ENCODE peak calls at places on chromosomes 7 and 10, in four cellular contexts. C is GM23338, P is breast epithelium, U is suprapubic skin. Q is an unnamed sample.

GRCh38 chr7:348962-349755 is 59.2 kb downstream of the FOXL3 start:
- DNase-seq in C (no peak), P (no peak), U (no peak), Q (no peak)

GRCh38 chr7:36400606-36401005 is 10.9 kb downstream of the ANLN start:
- DNase-seq in P (no peak), U (no peak), C (peak), Q (no peak)

GRCh38 chr7:72405389-72405788 is 6.7 kb downstream of the CALN1 start:
- DNase-seq in C (no peak), P (no peak), U (no peak), Q (no peak)

GRCh38 chr10:49595003-49595712 is 15.0 kb upstream of the SLC18A3 start:
- DNase-seq in C (no peak), U (no peak), P (no peak), Q (no peak)

GRCh38 chr10:122254831-122255230 is 16.3 kb upstream of the BTBD16 start:
- DNase-seq in P (no peak), U (peak), C (no peak), Q (no peak)

GRCh38 chr10:73865459-73866442 is 8.6 kb downstream of the CAMK2G start:
- DNase-seq in C (no peak), P (no peak), U (no peak), Q (peak)

GRCh38 chr7:156614434-156615264 is 25.9 kb upstream of the RNF32 start:
- DNase-seq in C (no peak), P (no peak), U (no peak), Q (no peak)

GRCh38 chr7:128444242-128444641 is 11.4 kb upstream of the HILPDA start:
- DNase-seq in U (no peak), P (peak), C (no peak), Q (no peak)

GRCh38 chr7:128783143-128783799 is 7.7 kb upstream of the OPN1SW start:
- DNase-seq in C (peak), U (no peak), P (no peak), Q (no peak)

GRCh38 chr7:116981887-116982430 is 28.7 kb downstream of the ST7 start:
- DNase-seq in C (no peak), U (no peak), P (no peak), Q (no peak)

GRCh38 chr7:17408245-17408903 is 109.9 kb downstream of the AHR start:
- DNase-seq in C (no peak), U (no peak), P (peak), Q (no peak)

GRCh38 chr10:77301305-77301730 is 336.3 kb downstream of the KCNMA1 start:
- DNase-seq in P (no peak), C (no peak), U (no peak), Q (no peak)

GRCh38 chr7:90512841-90513254 is 43.4 kb downstream of the PTTG1IP2 start:
- DNase-seq in U (no peak), C (no peak), P (no peak), Q (no peak)

GRCh38 chr10:12872577-12872976 is 128.9 kb downstream of the CCDC3 start:
- DNase-seq in C (no peak), P (no peak), U (no peak), Q (no peak)

GRCh38 chr7:13749666-13750065 is 239.8 kb downstream of the ETV1 start:
- DNase-seq in C (no peak), U (no peak), P (no peak), Q (no peak)

GRCh38 chr7:86747698-86748097 is 104.0 kb downstream of the GRM3 start:
- DNase-seq in U (no peak), P (no peak), C (peak), Q (no peak)

GRCh38 chr7:108584211-108584610 is 14.5 kb downstream of the DNAJB9 start:
- DNase-seq in U (no peak), C (no peak), P (no peak), Q (no peak)

GRCh38 chr10:99966306-99966705 is 43.4 kb downstream of the DNMBP start:
- DNase-seq in U (no peak), P (no peak), C (no peak), Q (no peak)

GRCh38 chr10:119516381-119517234 is 25.9 kb downstream of the RGS10 start:
- DNase-seq in U (no peak), P (no peak), C (no peak), Q (peak)

GRCh38 chr7:149625339-149625946 is 127.8 kb upstream of the ZNF746 start:
- DNase-seq in C (peak), U (no peak), P (peak), Q (peak)

GRCh38 chr10:1938317-1938716 is 201.0 kb upstream of the ADARB2 start:
- DNase-seq in U (no peak), C (no peak), P (no peak), Q (no peak)

GRCh38 chr10:13944901-13945300 is 358.1 kb downstream of the PRPF18 start:
- DNase-seq in C (no peak), P (no peak), U (no peak), Q (no peak)

GRCh38 chr10:88297103-88297502 is 286.0 kb downstream of the RNLS start:
- DNase-seq in C (no peak), U (no peak), P (no peak), Q (no peak)

GRCh38 chr10:83654689-83655088 is 484.6 kb upstream of the GHITM start:
- DNase-seq in C (no peak), P (no peak), U (no peak), Q (no peak)

GRCh38 chr10:12507165-12507870 is 158.0 kb downstream of the CAMK1D start:
- DNase-seq in U (peak), P (no peak), C (no peak), Q (no peak)

GRCh38 chr10:70599791-70600190 is 2.8 kb downstream of the PRF1 start:
- DNase-seq in C (no peak), P (no peak), U (no peak), Q (no peak)

GRCh38 chr7:42645906-42646305 is 266.0 kb downstream of the C7orf25 start:
- DNase-seq in U (no peak), P (no peak), C (no peak), Q (no peak)

GRCh38 chr7:128243273-128243672 is 2.2 kb downstream of the LEP start:
- DNase-seq in U (no peak), P (no peak), C (no peak), Q (no peak)

DNA sequence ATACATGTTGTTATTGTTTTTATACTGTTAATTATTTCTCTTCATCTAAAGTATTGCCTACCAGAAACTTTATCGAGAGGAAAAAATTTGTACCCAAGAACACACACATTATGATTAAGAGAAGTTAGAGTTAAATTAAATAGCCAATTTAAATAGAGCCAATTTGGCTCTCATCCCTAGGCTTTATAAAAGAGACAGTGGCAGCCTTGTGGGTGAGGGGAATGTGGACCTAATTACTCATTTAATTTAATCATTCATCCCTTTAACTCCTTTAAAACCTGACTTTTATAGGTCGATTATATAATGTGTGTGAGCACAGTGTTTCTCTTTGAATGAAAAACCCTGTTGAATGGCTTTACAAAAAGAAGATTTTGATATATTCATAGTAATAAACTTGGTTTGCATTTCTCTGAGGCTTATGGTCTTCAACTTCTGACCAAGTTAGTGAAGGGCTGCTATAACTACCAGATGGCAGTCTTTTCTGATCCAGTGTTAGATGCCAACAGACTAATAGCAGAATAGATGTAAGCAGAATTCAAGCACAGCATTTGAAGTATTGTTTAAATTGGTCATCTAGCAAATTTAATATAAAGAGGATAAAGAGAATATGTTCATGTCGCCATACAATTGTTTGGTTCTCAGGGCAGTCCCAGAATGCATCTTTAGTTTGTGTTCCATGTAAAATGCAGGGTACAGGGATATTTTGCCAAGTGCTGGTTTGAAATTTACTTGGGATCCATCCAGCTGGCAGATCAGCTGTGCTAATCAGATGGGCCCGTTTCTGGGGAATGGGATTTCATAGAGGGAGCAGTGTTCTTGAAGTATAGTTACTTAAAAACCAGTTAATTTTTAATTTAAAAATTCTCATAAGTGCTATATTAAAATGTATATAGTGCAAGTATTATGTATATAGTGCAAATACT is 25.3 kb downstream of the ADD3 start:
- DNase-seq in U (no peak), C (no peak), P (no peak), Q (no peak)
- TF ChIP-seq POLR2AphosphoS5 in U (no peak), C (no peak), P (no peak), Q (no peak)

GRCh38 chr10:113960617-113961260 is 82.9 kb upstream of the ADRB1 start:
- DNase-seq in P (no peak), C (peak), U (no peak), Q (no peak)
- TF ChIP-seq POLR2AphosphoS5 in P (no peak), C (no peak), U (no peak), Q (no peak)

GRCh38 chr10:21688870-21689269 is 154.8 kb downstream of the MLLT10 start:
- DNase-seq in C (no peak), U (no peak), P (no peak), Q (no peak)

GRCh38 chr10:21687197-21687993 is 153.4 kb downstream of the MLLT10 start:
- DNase-seq in P (no peak), U (no peak), C (no peak), Q (no peak)

GRCh38 chr10:21692909-21693308 is 158.9 kb downstream of the MLLT10 start:
- DNase-seq in U (no peak), C (no peak), P (no peak), Q (no peak)

GRCh38 chr10:21689881-21690280 is 155.8 kb downstream of the MLLT10 start:
- DNase-seq in C (no peak), U (no peak), P (no peak), Q (no peak)

GRCh38 chr10:21687994-21688301 is 153.9 kb downstream of the MLLT10 start:
- DNase-seq in U (no peak), P (no peak), C (no peak), Q (no peak)
- TF ChIP-seq POLR2AphosphoS5 in U (no peak), P (no peak), C (no peak), Q (no peak)

GRCh38 chr7:40234666-40235065 is 99.9 kb downstream of the SUGCT start:
- DNase-seq in C (no peak), U (no peak), P (no peak), Q (no peak)

GRCh38 chr7:40237731-40238130 is 102.9 kb downstream of the SUGCT start:
- DNase-seq in C (no peak), U (no peak), P (no peak), Q (no peak)

GRCh38 chr7:40232242-40232929 is 97.6 kb downstream of the SUGCT start:
- DNase-seq in U (no peak), C (peak), P (no peak), Q (no peak)

GRCh38 chr7:40231796-40232195 is 97.0 kb downstream of the SUGCT start:
- DNase-seq in U (no peak), P (no peak), C (no peak), Q (no peak)

GRCh38 chr7:40234046-40234445 is 99.2 kb downstream of the SUGCT start:
- DNase-seq in P (no peak), C (peak), U (no peak), Q (no peak)
- TF ChIP-seq POLR2AphosphoS5 in P (no peak), C (no peak), U (no peak), Q (no peak)

DNA sequence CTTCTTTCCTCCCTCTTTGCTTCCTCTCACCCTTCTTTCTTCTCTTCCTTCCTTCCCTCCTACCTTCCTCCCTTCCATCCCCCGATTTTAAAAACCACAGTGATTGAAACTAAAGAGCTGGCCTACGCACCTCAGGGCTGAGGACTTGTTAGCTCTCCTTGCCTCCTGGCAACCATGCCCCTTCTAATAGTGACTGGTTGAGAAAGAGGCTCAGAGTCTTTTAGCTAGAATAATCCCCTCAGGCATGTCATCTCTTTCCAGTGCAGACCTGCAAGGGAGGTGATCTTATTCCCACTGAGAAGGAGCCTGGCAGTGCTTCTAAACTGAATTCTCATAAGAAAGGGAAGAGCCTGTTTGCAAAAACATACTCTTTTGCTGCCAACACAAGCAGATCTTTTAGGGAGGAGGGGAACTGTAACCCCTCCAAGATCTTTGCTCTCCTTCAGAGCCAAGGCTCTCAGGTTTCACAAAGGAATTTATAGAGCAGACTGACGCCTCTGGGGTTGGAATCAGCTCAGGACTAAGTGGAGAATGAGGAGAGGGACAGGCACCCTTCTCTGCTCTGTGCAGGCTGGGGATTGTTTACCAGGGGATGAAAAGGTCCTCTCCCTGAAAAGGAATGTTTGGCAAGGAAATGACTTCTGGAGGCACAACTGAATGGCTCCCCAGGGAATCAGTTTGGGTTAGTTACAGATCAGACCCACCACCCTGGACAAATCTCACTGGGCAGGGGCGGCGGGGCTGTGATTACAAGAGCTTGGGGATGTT is 9.4 kb upstream of the ANKRD1 start:
- DNase-seq in P (peak), C (peak), U (no peak), Q (no peak)
- TF ChIP-seq POLR2AphosphoS5 in P (no peak), C (no peak), U (no peak), Q (no peak)

DNA sequence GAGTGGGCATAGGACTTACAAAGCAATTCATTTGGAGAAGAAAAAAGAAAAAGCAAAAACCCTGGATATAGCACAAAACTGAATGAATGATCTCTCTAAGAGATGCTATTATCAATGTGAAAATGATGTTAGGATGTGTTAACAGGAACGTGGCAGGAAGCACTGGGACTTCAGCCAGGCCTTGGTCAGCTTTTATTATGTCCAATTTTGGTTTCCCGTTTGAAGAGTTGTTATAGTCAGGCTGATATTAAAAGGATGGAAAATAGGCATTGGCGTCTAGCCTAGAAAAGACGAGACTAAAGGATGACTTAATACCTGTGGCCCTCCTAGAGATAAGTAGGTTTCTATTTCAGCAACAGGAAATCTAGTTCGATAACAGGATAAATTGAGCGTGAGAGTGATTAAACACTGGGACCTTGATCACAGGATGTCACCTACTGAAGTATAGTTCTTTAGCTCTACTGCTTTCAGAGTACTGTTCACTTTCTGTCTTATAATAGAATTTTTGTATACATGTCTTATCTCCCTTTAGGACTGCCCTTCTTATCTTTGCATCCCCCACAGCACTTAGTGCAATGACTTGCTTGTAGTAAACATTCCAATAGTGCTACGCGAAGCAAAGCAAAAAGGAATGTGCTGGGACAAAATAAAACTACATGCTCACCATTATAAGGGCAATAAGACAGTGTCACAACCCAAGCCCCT is 99.8 kb upstream of the AGBL3 start:
- DNase-seq in P (no peak), C (no peak), U (no peak), Q (no peak)
- TF ChIP-seq POLR2AphosphoS5 in P (no peak), C (no peak), U (no peak), Q (no peak)

GRCh38 chr10:33334839-33335549 is 527 bp upstream of the NRP1 start:
- DNase-seq in P (peak), U (peak), C (peak), Q (peak)
- TF ChIP-seq POLR2AphosphoS5 in P (peak), U (no peak), C (no peak), Q (no peak)

GRCh38 chr10:90993340-90993739 is 72.5 kb upstream of the ANKRD1 start:
- DNase-seq in C (no peak), P (no peak), U (no peak), Q (no peak)
- TF ChIP-seq POLR2AphosphoS5 in C (no peak), P (no peak), U (no peak), Q (no peak)

DNA sequence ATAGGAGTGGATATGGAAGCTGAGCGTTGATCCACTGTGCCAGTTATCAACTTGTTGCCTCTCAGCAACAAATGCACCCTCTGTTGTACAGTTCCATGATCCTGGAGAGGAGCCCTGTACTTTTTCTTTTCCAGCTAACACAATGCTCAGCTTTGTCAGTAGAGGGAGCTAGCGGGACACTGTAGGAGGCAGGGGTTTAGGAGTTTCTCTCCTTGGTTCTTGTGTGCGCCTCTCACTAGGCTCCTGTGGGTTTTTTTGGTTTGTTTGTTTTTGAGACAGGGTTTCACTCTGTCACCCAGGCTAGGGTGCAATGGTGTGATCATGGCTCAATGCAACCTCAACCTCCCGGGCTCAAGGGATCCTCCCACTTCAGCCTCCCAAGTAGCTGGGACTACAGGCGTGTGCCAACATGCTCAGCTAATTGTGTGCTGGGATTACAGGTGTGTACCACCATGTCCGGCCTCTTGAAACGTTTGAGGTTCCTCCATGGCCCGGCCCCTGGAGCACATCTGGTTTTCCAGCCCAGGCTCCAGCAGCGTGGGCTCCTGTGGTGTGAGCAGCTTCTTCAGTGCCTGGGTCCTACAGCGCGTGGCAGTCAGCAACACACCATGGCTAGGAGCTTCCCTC is 12.0 kb upstream of the MARVELD1 start:
- DNase-seq in C (peak), P (no peak), U (no peak), Q (peak)
- TF ChIP-seq POLR2AphosphoS5 in C (no peak), P (no peak), U (no peak), Q (no peak)

DNA sequence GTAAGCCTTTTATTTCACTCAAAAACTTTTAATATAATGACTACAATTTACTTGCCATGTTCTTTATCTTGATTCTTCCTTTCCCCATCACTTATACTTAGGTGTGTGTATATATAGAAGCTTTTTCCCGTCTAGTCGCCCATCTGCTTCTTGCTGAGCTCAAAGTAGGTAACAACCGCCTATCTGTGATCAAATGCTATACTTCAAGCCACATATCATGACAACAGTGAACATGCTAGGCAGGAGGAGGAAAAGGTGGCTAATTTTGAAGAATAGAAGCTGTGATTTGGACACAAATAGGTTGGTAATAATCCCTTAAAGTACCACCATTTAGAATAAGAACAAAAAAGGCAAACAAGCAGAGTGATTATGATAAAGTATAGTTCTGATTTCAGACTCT is 367.3 kb upstream of the CHRM2 start:
- DNase-seq in C (no peak), U (no peak), P (no peak), Q (no peak)
- TF ChIP-seq POLR2AphosphoS5 in C (no peak), U (no peak), P (no peak), Q (no peak)

Q was measured in GM12892.